ENCODE peak calls at places on chromosomes 16 and 17, in nine cellular contexts. Z is colonic mucosa; G is sigmoid colon; F is PC-3; P is tibial nerve; T is adrenal gland; S is iPS DF 6.9; K is left ventricle myocardium inferior; U is CD8-positive, alpha-beta T cell. I is an unnamed sample.

GRCh38 chr16:82638095-82638798 is 11.5 kb downstream of the CDH13 start:
- DNase-seq in T (no peak), K (no peak), U (no peak), F (peak), Z (no peak), G (peak), S (no peak), P (no peak), I (no peak)

GRCh38 chr17:75652934-75653549 is 13.9 kb downstream of the RECQL5 start:
- DNase-seq in T (no peak), U (no peak), S (no peak), Z (no peak), F (peak), P (no peak), K (no peak), G (peak), I (no peak)

GRCh38 chr17:49146620-49147306 is 14.2 kb downstream of the B4GALNT2 start:
- DNase-seq in Z (no peak), F (peak), T (no peak), P (no peak), S (no peak), K (no peak), G (no peak), U (no peak), I (no peak)

GRCh38 chr17:75950850-75951554 is 10.2 kb upstream of the FBF1 start:
- DNase-seq in P (no peak), G (no peak), S (no peak), Z (no peak), F (no peak), T (no peak), U (no peak), K (no peak), I (no peak)

GRCh38 chr16:6835516-6835915 is 497.1 kb upstream of the RBFOX1 start:
- DNase-seq in U (no peak), S (no peak), T (no peak), Z (no peak), F (no peak), K (no peak), G (no peak), P (no peak), I (no peak)

GRCh38 chr17:82495844-82496528 is 23.5 kb upstream of the FOXK2 start:
- DNase-seq in K (no peak), S (no peak), F (no peak), Z (peak), U (no peak), G (no peak), T (peak), P (no peak), I (no peak)

GRCh38 chr17:64081802-64082799 is 47.8 kb downstream of the ERN1 start:
- DNase-seq in Z (peak), T (no peak), S (no peak), P (no peak), U (no peak), K (no peak), F (peak), G (no peak), I (no peak)

GRCh38 chr17:76986318-76986717 is 118.1 kb downstream of the MGAT5B start:
- DNase-seq in S (no peak), K (no peak), F (no peak), G (peak), Z (no peak), P (no peak), T (no peak), U (no peak), I (no peak)

GRCh38 chr17:46092996-46093395 is 93.9 kb downstream of the STH start:
- DNase-seq in P (no peak), U (no peak), T (no peak), F (no peak), Z (no peak), K (no peak), G (no peak), S (no peak), I (no peak)

GRCh38 chr16:85310868-85311585 is 198.8 kb upstream of the CIBAR2 start:
- DNase-seq in P (no peak), K (peak), Z (no peak), T (no peak), S (no peak), U (no peak), G (no peak), F (no peak), I (no peak)

GRCh38 chr17:81722184-81723120 is 10.4 kb downstream of the SLC25A10 start:
- DNase-seq in Z (peak), F (peak), S (no peak), U (no peak), G (peak), T (peak), P (no peak), K (no peak), I (no peak)

GRCh38 chr17:21200590-21201301 is 13.2 kb downstream of the TMEM11 start:
- DNase-seq in U (no peak), K (no peak), P (no peak), S (no peak), Z (no peak), F (no peak), T (no peak), G (no peak), I (no peak)

GRCh38 chr17:74922694-74923537 is at the start of gene USH1G:
- DNase-seq in T (no peak), F (peak), G (no peak), K (no peak), P (no peak), U (no peak), S (no peak), Z (no peak), I (no peak)

GRCh38 chr16:177394-177822 is 928 bp downstream of the HBA1 start:
- DNase-seq in T (no peak), F (no peak), S (no peak), K (peak), P (no peak), U (no peak), Z (no peak), G (no peak), I (no peak)

GRCh38 chr16:52487849-52488457 is 59.0 kb downstream of the TOX3 start:
- DNase-seq in P (no peak), F (no peak), S (no peak), T (no peak), U (no peak), K (no peak), G (no peak), Z (no peak), I (no peak)

GRCh38 chr17:34156401-34156740 is 98.7 kb upstream of the CCL2 start:
- DNase-seq in F (no peak), K (no peak), S (no peak), P (no peak), U (no peak), G (no peak), T (no peak), Z (no peak), I (no peak)

GRCh38 chr17:1928976-1929375 is 96.2 kb downstream of the RTN4RL1 start:
- DNase-seq in P (no peak), U (no peak), G (no peak), Z (no peak), K (peak), T (no peak), F (no peak), S (no peak), I (no peak)

GRCh38 chr17:75588546-75589016 is 981 bp downstream of the MYO15B start:
- DNase-seq in T (peak), K (no peak), S (no peak), U (no peak), G (peak), Z (no peak), F (no peak), P (no peak), I (no peak)

GRCh38 chr16:89922477-89922883 is 662 bp upstream of the TUBB3 start:
- DNase-seq in P (no peak), F (peak), T (peak), Z (peak), S (no peak), U (no peak), G (peak), K (peak), I (peak)

GRCh38 chr17:16425698-16426659 is 10.6 kb downstream of the TRPV2 start:
- DNase-seq in F (no peak), K (no peak), S (no peak), G (no peak), U (no peak), P (no peak), T (no peak), Z (no peak), I (no peak)

GRCh38 chr17:76650505-76650904 is 6.9 kb upstream of the ST6GALNAC1 start:
- DNase-seq in K (no peak), S (no peak), F (no peak), Z (no peak), U (no peak), P (no peak), G (peak), T (no peak), I (no peak)

GRCh38 chr17:50289268-50289667 is 15.0 kb downstream of the TMEM92 start:
- DNase-seq in U (no peak), P (no peak), S (no peak), G (no peak), F (no peak), Z (no peak), K (no peak), T (no peak), I (no peak)

GRCh38 chr17:67549787-67550186 is 167.9 kb upstream of the NOL11 start:
- DNase-seq in S (no peak), F (no peak), G (peak), U (no peak), P (no peak), T (no peak), Z (no peak), K (no peak), I (peak)

GRCh38 chr17:21298056-21298982 is 13.8 kb downstream of the MAP2K3 start:
- DNase-seq in P (no peak), F (no peak), T (no peak), U (no peak), G (no peak), K (no peak), S (no peak), Z (no peak), I (no peak)

GRCh38 chr16:610513-611381 is 20.0 kb upstream of the WFIKKN1 start:
- DNase-seq in Z (peak), U (no peak), P (no peak), G (peak), S (no peak), F (no peak), T (peak), K (no peak), I (no peak)

GRCh38 chr17:27345141-27345904 is 51.4 kb downstream of the WSB1 start:
- DNase-seq in Z (no peak), F (no peak), P (no peak), T (peak), U (no peak), S (no peak), G (no peak), K (no peak), I (no peak)

GRCh38 chr16:66486773-66487579 is 59.9 kb downstream of the BEAN1 start:
- DNase-seq in Z (no peak), K (no peak), G (peak), P (no peak), U (no peak), T (peak), F (peak), S (no peak), I (peak)

GRCh38 chr17:78583091-78583490 is 5.9 kb upstream of the DNAH17 start:
- DNase-seq in P (no peak), Z (no peak), S (no peak), U (no peak), F (peak), K (no peak), G (no peak), T (no peak), I (no peak)

GRCh38 chr17:32461853-32462617 is 17.7 kb downstream of the PSMD11 start:
- DNase-seq in K (no peak), Z (peak), S (no peak), U (peak), G (no peak), F (peak), P (no peak), T (peak), I (no peak)

GRCh38 chr16:29993191-29993902 is 2.1 kb downstream of the HIRIP3 start:
- DNase-seq in G (no peak), U (no peak), F (no peak), Z (no peak), K (no peak), P (no peak), T (no peak), S (no peak), I (no peak)

GRCh38 chr17:1484586-1485310 is 7.7 kb downstream of the MYO1C start:
- DNase-seq in F (peak), S (no peak), K (peak), T (no peak), U (no peak), P (no peak), G (peak), Z (peak), I (peak)

GRCh38 chr16:73949574-73950348 is 346.9 kb upstream of the PSMD7 start:
- DNase-seq in G (no peak), F (peak), Z (no peak), S (no peak), P (no peak), T (peak), U (no peak), K (no peak), I (no peak)

GRCh38 chr16:24713379-24713778 is 16.1 kb upstream of the TNRC6A start:
- DNase-seq in S (no peak), T (no peak), G (no peak), Z (no peak), K (no peak), F (no peak), U (no peak), P (no peak), I (no peak)

GRCh38 chr16:83842291-83842690 is 34.5 kb downstream of the HSBP1 start:
- DNase-seq in U (no peak), S (no peak), T (no peak), Z (no peak), F (no peak), K (no peak), P (no peak), G (peak), I (no peak)

GRCh38 chr17:19321481-19322128 is 40.9 kb downstream of the B9D1 start:
- DNase-seq in K (no peak), U (no peak), F (no peak), P (no peak), T (peak), Z (no peak), S (no peak), G (peak), I (no peak)

GRCh38 chr17:48492401-48493298 is 38.2 kb downstream of the HOXB1 start:
- DNase-seq in T (peak), S (no peak), U (peak), F (peak), Z (peak), G (peak), K (peak), P (peak), I (no peak)

GRCh38 chr17:40915721-40916256 is 21.7 kb downstream of the KRT23 start:
- DNase-seq in U (no peak), G (no peak), P (no peak), S (no peak), Z (no peak), F (peak), T (no peak), K (no peak), I (no peak)

GRCh38 chr16:3088925-3089716 is 10.0 kb downstream of the ZSCAN10 start:
- DNase-seq in G (no peak), U (no peak), S (no peak), P (no peak), K (no peak), F (no peak), Z (no peak), T (no peak), I (no peak)
- H3K27ac ChIP-seq in G (no peak), U (no peak), S (no peak), P (no peak), K (peak), F (no peak), Z (no peak), T (no peak), I (no peak)

GRCh38 chr16:87959391-87959968 is 8.2 kb downstream of the BANP start:
- DNase-seq in T (no peak), S (no peak), F (no peak), Z (no peak), G (no peak), K (no peak), P (no peak), U (no peak), I (no peak)

GRCh38 chr16:87957296-87958069 is 6.2 kb downstream of the BANP start:
- DNase-seq in Z (no peak), F (no peak), K (no peak), U (no peak), G (no peak), P (no peak), S (no peak), T (no peak), I (no peak)

GRCh38 chr16:87956771-87957279 is 5.6 kb downstream of the BANP start:
- DNase-seq in F (no peak), K (no peak), G (no peak), P (no peak), U (no peak), T (no peak), S (no peak), Z (no peak), I (no peak)

GRCh38 chr16:87960851-87961250 is 9.6 kb downstream of the BANP start:
- DNase-seq in S (no peak), Z (no peak), K (no peak), P (no peak), G (no peak), T (no peak), F (no peak), U (no peak), I (no peak)

DNA sequence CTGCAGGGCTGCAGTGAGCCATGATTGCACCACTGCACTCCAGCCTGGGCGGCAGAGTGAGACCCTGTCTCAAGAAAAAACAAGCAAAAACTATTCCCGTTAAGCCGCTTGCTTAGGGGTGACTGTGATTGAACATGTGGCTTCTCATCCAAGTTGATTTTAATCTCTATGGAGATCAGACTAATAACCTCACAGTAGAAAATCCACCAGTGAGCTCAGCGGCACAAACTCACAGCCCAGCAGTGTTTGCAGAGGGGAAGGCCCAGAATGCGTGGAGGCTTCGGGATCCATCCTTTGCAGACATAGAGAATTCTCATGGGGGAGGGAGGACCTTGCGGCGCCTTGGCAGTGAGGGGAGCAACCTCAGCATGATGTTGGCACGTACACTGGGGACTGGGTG is 7.4 kb downstream of the BANP start:
- DNase-seq in G (no peak), T (no peak), F (no peak), P (no peak), Z (no peak), K (no peak), S (no peak), U (no peak), I (no peak)
- H3K4me3 ChIP-seq in G (no peak), T (no peak), F (no peak), P (no peak), Z (no peak), K (no peak), S (no peak), U (no peak), I (no peak)

DNA sequence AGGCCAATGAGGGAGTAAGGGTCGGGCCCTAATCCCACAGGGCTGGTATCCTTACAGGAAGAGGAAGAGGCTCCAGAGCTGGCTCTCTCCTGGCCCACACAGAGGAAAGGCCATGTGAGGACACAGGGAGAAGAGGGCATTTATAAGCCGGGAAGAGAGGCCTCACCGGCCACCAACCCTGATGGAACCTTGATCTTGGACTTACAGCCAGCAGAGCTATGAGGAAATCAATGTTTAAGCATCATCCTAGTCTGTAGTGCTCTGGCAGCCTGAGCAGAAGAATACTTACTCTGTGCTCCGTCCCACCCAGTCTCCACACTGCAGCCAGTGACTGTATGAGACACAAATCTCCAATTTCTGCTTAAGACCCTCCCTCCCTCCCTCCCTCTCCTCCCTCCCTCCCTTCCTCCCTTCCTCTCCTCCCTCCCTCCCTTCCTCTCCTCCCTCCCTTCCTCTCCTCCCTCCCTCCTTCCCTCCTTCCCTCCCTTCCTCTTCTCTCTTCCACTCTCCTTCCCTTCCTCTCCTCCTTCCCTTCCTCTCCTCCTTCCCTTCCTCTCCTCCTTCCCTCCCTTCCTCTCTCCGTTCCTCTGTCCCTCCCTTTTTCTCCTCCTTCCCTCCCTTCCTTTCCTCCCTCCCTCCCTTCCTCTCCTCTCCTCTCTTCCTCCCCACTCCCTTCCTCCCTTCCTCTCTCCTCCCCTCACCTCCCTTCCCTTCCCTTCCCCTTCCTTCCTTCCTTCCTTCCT is 8.9 kb upstream of the TMEM220 start:
- DNase-seq in P (no peak), K (no peak), Z (peak), S (no peak), U (no peak), G (peak), T (no peak), F (no peak), I (no peak)
- H3K27ac ChIP-seq in P (no peak), K (no peak), Z (peak), S (no peak), U (no peak), G (no peak), T (no peak), F (no peak), I (no peak)

GRCh38 chr16:49281481-49281842 is at the start of gene CBLN1:
- DNase-seq in P (no peak), S (no peak), U (no peak), F (no peak), T (no peak), K (no peak), G (no peak), Z (no peak), I (no peak)

GRCh38 chr16:49282690-49283375 is 1.2 kb upstream of the CBLN1 start:
- DNase-seq in U (no peak), S (no peak), F (no peak), K (no peak), P (no peak), G (no peak), Z (peak), T (no peak), I (no peak)

GRCh38 chr16:49283376-49284049 is 1.9 kb upstream of the CBLN1 start:
- DNase-seq in P (no peak), T (no peak), F (no peak), U (no peak), G (no peak), K (no peak), S (no peak), Z (no peak), I (no peak)

GRCh38 chr16:49280861-49281331 is 742 bp downstream of the CBLN1 start:
- DNase-seq in Z (no peak), S (no peak), P (no peak), F (no peak), U (no peak), K (no peak), T (no peak), G (no peak), I (no peak)

GRCh38 chr16:49281843-49282642 is 405 bp upstream of the CBLN1 start:
- DNase-seq in K (peak), P (peak), S (no peak), F (peak), T (peak), G (peak), U (no peak), Z (peak), I (no peak)
- H3K4me3 ChIP-seq in K (peak), P (peak), S (peak), F (no peak), T (no peak), G (peak), U (no peak), Z (peak), I (peak)

GRCh38 chr17:6668727-6669425 is 17.3 kb downstream of the C17orf100 start:
- DNase-seq in U (no peak), T (no peak), Z (no peak), S (no peak), K (no peak), G (no peak), F (no peak), P (no peak), I (no peak)

GRCh38 chr17:6666557-6666956 is 15.0 kb downstream of the C17orf100 start:
- DNase-seq in K (no peak), F (no peak), G (no peak), S (no peak), Z (no peak), T (no peak), P (no peak), U (no peak), I (no peak)

GRCh38 chr17:6668219-6668618 is 16.7 kb downstream of the C17orf100 start:
- DNase-seq in K (no peak), F (no peak), Z (no peak), T (no peak), S (no peak), P (no peak), U (no peak), G (no peak), I (no peak)

GRCh38 chr17:6667516-6667915 is 16.0 kb downstream of the C17orf100 start:
- DNase-seq in K (no peak), T (no peak), Z (no peak), F (no peak), S (no peak), U (no peak), P (no peak), G (no peak), I (no peak)

DNA sequence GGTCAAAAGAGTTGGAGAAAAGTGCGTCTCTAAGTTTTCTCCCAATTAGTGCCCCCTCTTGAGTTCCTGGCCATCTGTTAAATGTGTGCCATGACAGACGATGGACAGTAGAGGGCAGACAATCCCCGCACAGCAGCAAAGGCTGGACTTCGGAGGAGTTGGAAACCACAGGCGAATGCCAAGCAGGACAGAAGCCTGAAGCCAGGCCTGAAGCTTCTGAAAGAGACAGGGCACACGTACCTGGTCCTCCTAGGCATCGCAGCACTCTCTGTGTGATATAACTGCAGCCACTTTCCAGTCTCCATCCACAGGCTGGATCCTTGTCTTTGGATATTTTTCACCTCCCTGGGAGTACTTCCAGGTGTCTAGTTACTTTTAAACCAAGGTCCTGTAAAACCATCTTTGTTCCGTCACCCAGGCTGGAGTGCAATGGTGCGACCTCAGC is 14.5 kb downstream of the C17orf100 start:
- DNase-seq in G (peak), K (peak), F (peak), Z (peak), P (peak), S (peak), U (no peak), T (peak), I (no peak)
- H3K27ac ChIP-seq in G (no peak), K (no peak), F (no peak), Z (no peak), P (no peak), S (no peak), U (no peak), T (no peak), I (no peak)